ENCODE peak calls at places on chromosomes 12 and 14, in nine cellular contexts. Z is AG09319, Q is bronchial epithelial cell, C is body of pancreas, J is GM13976, K is fibroblast of mammary gland, L is nephron progenitor cell, B is astrocyte of the cerebellum, W is GM13977. E is an unnamed sample.
A peak's percentile ranks its signal among the peaks of the same experiment; 100 is the strongest.

GRCh38 chr12:81450920-81451739 is 308.0 kb downstream of the PPFIA2 start:
- DNase-seq in C (peak; percentile 25), W (no peak), K (peak; percentile 78), Q (peak; percentile 58), L (peak; percentile 56), B (peak; percentile 67), Z (peak; percentile 28), J (no peak), E (peak; percentile 40)

GRCh38 chr12:84727964-84728363 is 184.6 kb downstream of the SLC6A15 start:
- DNase-seq in K (no peak), W (no peak), L (no peak), C (no peak), J (no peak), Q (peak; percentile 86), B (peak; percentile 8), Z (no peak), E (no peak)

GRCh38 chr12:26340649-26341048 is 145.3 kb downstream of the SSPN start:
- DNase-seq in K (no peak), W (peak; percentile 14), J (peak; percentile 34), Q (no peak), Z (no peak), B (no peak), C (no peak), L (no peak), E (no peak)

GRCh38 chr12:72618764-72619163 is 346.6 kb downstream of the TRHDE start:
- DNase-seq in Z (no peak), W (no peak), B (no peak), K (no peak), C (peak; percentile 16), Q (no peak), L (no peak), J (no peak), E (no peak)

GRCh38 chr14:70842851-70843462 is 33.6 kb upstream of the MAP3K9 start:
- DNase-seq in J (no peak), W (no peak), Q (no peak), Z (no peak), L (no peak), C (no peak), B (no peak), K (no peak), E (no peak)

GRCh38 chr14:79278798-79279644 is 932.3 kb downstream of the DIO2 start:
- DNase-seq in Q (peak; percentile 91), Z (no peak), L (peak; percentile 91), B (peak; percentile 72), K (peak; percentile 80), C (peak; percentile 90), J (peak; percentile 32), W (peak; percentile 33), E (peak; percentile 33)

GRCh38 chr14:99853206-99853605 is 60.0 kb downstream of the EML1 start:
- DNase-seq in L (no peak), Q (no peak), W (no peak), B (no peak), Z (no peak), J (no peak), K (no peak), C (no peak), E (no peak)

GRCh38 chr12:30988887-30989286 is 62.3 kb downstream of the TSPAN11 start:
- DNase-seq in J (no peak), Z (no peak), Q (no peak), K (no peak), L (no peak), C (peak; percentile 66), B (no peak), W (no peak), E (no peak)

GRCh38 chr12:46207644-46208043 is 61.2 kb downstream of the SLC38A1 start:
- DNase-seq in W (peak; percentile 14), Z (no peak), L (no peak), B (no peak), J (no peak), Q (no peak), K (no peak), C (no peak), E (no peak)

GRCh38 chr14:63624701-63625100 is 17.0 kb downstream of the WDR89 start:
- DNase-seq in Q (no peak), L (no peak), B (no peak), Z (no peak), J (no peak), C (no peak), K (no peak), W (no peak), E (no peak)

GRCh38 chr12:116863275-116863767 is 17.9 kb downstream of the HRK start:
- DNase-seq in C (no peak), W (no peak), J (no peak), Q (no peak), K (peak; percentile 77), Z (no peak), L (peak; percentile 24), B (no peak), E (no peak)

GRCh38 chr12:114626-115211 is 48.2 kb downstream of the IQSEC3 start:
- DNase-seq in W (no peak), Q (no peak), J (no peak), L (no peak), Z (no peak), B (no peak), K (no peak), C (no peak), E (no peak)

GRCh38 chr14:72883963-72884362 is 9.9 kb downstream of the DPF3 start:
- DNase-seq in B (no peak), C (no peak), Z (no peak), K (no peak), J (peak; percentile 60), L (no peak), W (peak; percentile 34), Q (peak; percentile 79), E (no peak)

GRCh38 chr12:57736743-57737466 is 1.6 kb downstream of the AGAP2 start:
- DNase-seq in Q (no peak), L (no peak), K (no peak), C (no peak), J (no peak), W (no peak), B (no peak), Z (no peak), E (no peak)

GRCh38 chr14:23352506-23353432 is at the start of gene SLC22A17:
- DNase-seq in L (peak; percentile 78), Q (peak; percentile 65), W (peak; percentile 73), C (peak; percentile 66), J (peak; percentile 61), Z (peak; percentile 58), K (peak; percentile 85), B (peak; percentile 81), E (peak; percentile 89)
- TF ChIP-seq CTCF in L (peak; percentile 12), Q (peak; percentile 21), W (no peak), C (no peak), J (no peak), Z (peak; percentile 13), K (peak; percentile 20), B (no peak), E (no peak)

DNA sequence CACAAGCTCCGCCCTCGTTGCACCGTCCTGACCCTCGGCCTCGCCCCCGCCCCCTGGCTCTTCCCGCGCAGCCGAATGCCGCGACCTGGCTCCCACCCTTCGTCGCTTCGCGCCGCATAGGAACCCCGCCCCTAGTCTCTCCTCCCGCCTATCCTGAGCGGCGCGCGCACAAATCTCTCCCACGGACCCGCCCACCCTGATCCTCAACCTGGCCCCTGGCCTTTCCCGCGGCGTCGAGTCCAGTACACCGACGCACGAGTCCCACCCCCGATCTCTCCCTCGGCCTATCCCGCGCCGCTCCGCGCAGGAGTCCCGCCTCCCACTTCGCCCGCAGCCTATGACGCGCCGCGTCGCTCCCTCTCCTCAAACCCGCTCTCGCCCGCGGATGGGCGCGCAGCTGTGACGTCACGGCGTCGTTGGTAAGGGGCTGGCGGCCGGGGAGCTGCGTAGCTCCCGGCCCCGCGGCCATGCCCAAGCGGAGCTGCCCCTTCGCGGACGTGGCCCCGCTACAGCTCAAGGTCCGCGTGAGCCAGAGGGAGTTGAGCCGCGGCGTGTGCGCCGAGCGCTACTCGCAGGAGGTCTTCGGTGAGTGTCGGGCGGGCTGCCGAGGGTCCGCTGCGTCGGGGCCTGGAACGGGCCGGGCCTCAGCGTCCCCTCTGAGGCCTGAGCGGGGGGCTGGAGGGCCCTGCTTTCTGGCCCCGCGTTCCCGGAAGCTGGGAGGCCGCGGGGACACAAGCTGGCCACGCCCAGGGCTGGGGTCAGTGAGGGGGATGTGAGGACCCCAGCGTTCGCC is at the start of gene SIVA1:
- DNase-seq in B (peak; percentile 97), Z (peak; percentile 98), W (peak; percentile 100), J (peak; percentile 100), L (peak; percentile 100), Q (peak; percentile 96), C (peak; percentile 99), K (peak; percentile 99), E (peak; percentile 97)
- TF ChIP-seq CTCF in B (no peak), Z (no peak), W (no peak), J (peak; percentile 7), L (no peak), Q (no peak), C (no peak), K (no peak), E (no peak)

DNA sequence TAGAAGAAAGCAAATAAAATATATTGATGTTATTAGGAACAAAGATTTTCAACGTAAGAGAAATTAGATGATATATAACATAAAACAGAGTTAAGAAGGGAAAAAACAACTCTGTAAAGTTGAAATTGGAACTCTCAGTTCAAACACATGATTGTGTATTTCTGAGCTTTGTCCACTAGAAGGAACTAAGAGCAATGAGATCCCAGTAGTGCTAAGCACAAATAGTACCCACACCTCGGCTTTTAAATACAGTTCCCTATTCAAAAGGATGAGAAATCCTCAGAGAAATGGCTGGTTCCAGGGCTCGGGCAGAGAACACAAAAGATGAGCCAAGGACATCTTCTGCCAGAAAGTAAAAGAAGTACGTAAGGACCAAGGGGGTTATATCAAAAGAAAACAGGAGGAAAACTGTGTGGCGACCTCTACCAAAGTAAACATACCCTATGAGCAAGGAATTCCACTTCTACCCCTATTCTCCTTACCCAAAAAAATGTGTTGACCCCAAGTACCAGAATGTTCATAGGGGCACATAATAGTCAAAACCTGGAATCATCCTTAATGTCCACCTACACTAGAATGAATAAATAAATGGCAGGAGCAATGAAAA is 96.6 kb downstream of the SPTSSA start:
- DNase-seq in J (no peak), B (no peak), Q (no peak), C (no peak), W (no peak), K (peak; percentile 28), Z (no peak), L (no peak), E (no peak)
- TF ChIP-seq CTCF in J (no peak), B (peak; percentile 42), Q (peak; percentile 5), C (no peak), W (no peak), K (peak; percentile 34), Z (peak; percentile 28), L (peak; percentile 25), E (peak; percentile 12)

GRCh38 chr14:80959448-80960006 is 4.1 kb downstream of the TSHR start:
- DNase-seq in Z (no peak), Q (no peak), K (no peak), B (no peak), J (peak; percentile 56), L (no peak), C (no peak), W (peak; percentile 65), E (no peak)

GRCh38 chr14:80956922-80957321 is 1.5 kb downstream of the TSHR start:
- DNase-seq in B (no peak), W (no peak), C (no peak), Q (no peak), Z (no peak), J (no peak), K (no peak), L (no peak), E (no peak)

GRCh38 chr14:80955434-80955939 is at the start of gene TSHR:
- DNase-seq in L (peak; percentile 28), W (no peak), J (peak; percentile 27), B (no peak), K (no peak), Q (no peak), Z (no peak), C (no peak), E (no peak)

GRCh38 chr14:80956105-80956504 is 684 bp downstream of the TSHR start:
- DNase-seq in K (no peak), B (no peak), Q (no peak), C (no peak), W (no peak), L (no peak), Z (no peak), J (no peak), E (no peak)

GRCh38 chr14:80958258-80958657 is 2.8 kb downstream of the TSHR start:
- DNase-seq in B (no peak), K (no peak), Z (no peak), W (no peak), J (no peak), Q (no peak), C (no peak), L (no peak), E (no peak)
- TF ChIP-seq CTCF in B (no peak), K (no peak), Z (no peak), W (no peak), J (no peak), Q (no peak), C (no peak), L (no peak), E (no peak)